ENCODE peak calls at places on chromosomes 5 and 9, in eight cellular contexts. F is astrocyte of the spinal cord; H is cardiac fibroblast; O is aorta; T is CD4-positive, alpha-beta memory T cell; X is effector memory CD4-positive, alpha-beta T cell; I is mucosa of descending colon; R is upper lobe of right lung. C is an unnamed sample.

GRCh38 chr5:141615991-141616715 is 2.6 kb downstream of the DIAPH1 start:
- DNase-seq in F (no peak), H (no peak), O (no peak), T (no peak), X (no peak), I (no peak), R (no peak), C (no peak)

GRCh38 chr9:92308893-92309292 is 15.4 kb upstream of the IARS1 start:
- DNase-seq in F (no peak), H (peak; percentile 63), O (no peak), T (no peak), X (no peak), I (no peak), R (no peak), C (no peak)

GRCh38 chr5:90982576-90982975 is 400.5 kb downstream of the ARRDC3 start:
- DNase-seq in F (no peak), H (peak; percentile 77), O (no peak), T (no peak), X (no peak), I (no peak), R (no peak), C (no peak)

GRCh38 chr5:141618030-141618803 is 583 bp downstream of the DIAPH1 start:
- DNase-seq in F (peak; percentile 32), H (peak; percentile 44), O (no peak), T (peak; percentile 62), X (peak; percentile 30), I (peak; percentile 68), R (peak; percentile 88), C (no peak)

GRCh38 chr9:21028476-21028875 is 3.0 kb downstream of the HACD4 start:
- DNase-seq in F (peak; percentile 18), H (peak; percentile 12), O (no peak), T (no peak), X (no peak), I (no peak), R (no peak), C (no peak)

GRCh38 chr5:541148-541887 is 17.1 kb upstream of the SLC9A3 start:
- DNase-seq in F (no peak), H (no peak), O (no peak), T (no peak), X (no peak), I (no peak), R (peak; percentile 58), C (no peak)

GRCh38 chr9:79220246-79220645 is 351.5 kb upstream of the TLE4 start:
- DNase-seq in F (no peak), H (peak; percentile 48), O (no peak), T (no peak), X (no peak), I (no peak), R (no peak), C (no peak)

GRCh38 chr5:120103498-120103897 is 360.6 kb upstream of the PRR16 start:
- DNase-seq in F (no peak), H (no peak), O (no peak), T (no peak), X (no peak), I (no peak), R (no peak), C (no peak)

GRCh38 chr9:89177021-89177400 is 1.6 kb downstream of the SHC3 start:
- DNase-seq in F (peak; percentile 73), H (peak; percentile 66), O (no peak), T (no peak), X (no peak), I (no peak), R (no peak), C (no peak)

GRCh38 chr9:28899926-28900325 is 1326.6 kb upstream of the C9orf72 start:
- DNase-seq in F (no peak), H (no peak), O (no peak), T (no peak), X (no peak), I (no peak), R (no peak), C (no peak)

GRCh38 chr9:131839281-131840084 is 99.6 kb upstream of the RAPGEF1 start:
- DNase-seq in F (peak; percentile 75), H (peak; percentile 77), O (no peak), T (peak; percentile 69), X (no peak), I (peak; percentile 38), R (no peak), C (peak; percentile 59)

GRCh38 chr5:77630246-77631165 is 8.0 kb downstream of the OTP start:
- DNase-seq in F (no peak), H (no peak), O (peak; percentile 82), T (peak; percentile 40), X (no peak), I (peak; percentile 53), R (peak; percentile 73), C (no peak)

GRCh38 chr5:73232266-73233041 is 59.5 kb downstream of the TMEM174 start:
- DNase-seq in F (no peak), H (no peak), O (no peak), T (no peak), X (no peak), I (no peak), R (no peak), C (no peak)

GRCh38 chr9:110047955-110048472 is 159.9 kb downstream of the C9orf152 start:
- DNase-seq in F (no peak), H (no peak), O (no peak), T (no peak), X (no peak), I (no peak), R (no peak), C (no peak)

DNA sequence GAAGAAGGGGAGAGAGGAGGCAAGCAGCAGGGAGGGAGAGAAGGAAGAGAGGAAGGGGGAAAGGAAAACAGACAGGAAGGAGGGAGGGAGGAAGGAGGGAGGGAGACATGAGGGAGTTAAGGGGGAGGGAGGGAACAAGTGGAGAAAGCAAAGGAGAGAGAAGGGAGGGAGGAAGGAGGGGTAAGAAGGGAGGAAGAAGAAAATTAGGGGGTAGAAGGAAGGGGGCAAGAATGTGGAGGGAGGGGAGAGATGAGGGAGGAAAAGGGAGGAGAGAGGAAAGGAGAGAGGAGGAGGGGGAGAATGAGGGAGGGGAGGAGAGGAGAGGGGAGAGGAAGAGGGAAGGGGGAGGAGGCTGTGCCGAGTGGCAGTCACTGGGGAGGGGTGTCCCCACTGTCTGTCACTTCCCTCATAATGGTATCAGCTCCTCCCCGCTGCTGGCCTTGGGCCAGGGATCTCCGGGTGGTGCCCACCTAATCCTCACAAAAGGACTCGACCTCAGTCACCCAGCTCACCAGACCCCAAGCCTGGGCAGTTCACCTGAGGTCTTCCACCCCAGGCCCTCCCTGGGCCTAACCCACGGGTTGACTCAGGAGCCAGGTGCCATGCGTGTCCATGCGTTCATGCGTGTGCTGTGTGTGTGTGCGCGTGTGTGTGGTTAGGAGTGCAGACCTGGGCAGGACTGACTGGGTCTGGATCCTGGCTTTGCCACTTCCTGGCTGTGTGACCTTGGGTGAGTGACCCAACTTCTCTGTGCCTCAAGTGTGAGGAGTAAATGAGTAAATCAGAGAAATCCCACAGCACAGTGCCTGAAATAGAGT is 18.1 kb downstream of the C9orf50 start:
- DNase-seq in F (no peak), H (no peak), O (no peak), T (no peak), X (no peak), I (no peak), R (no peak), C (no peak)
- H3K4me3 ChIP-seq in F (no peak overlapping the region), H (no peak overlapping the region), O (no peak overlapping the region), T (no peak overlapping the region), X (no peak overlapping the region), I (no peak overlapping the region), R (no peak overlapping the region), C (no peak overlapping the region)

GRCh38 chr9:127733609-127734008 is 1.5 kb downstream of the TOR2A start:
- DNase-seq in F (no peak), H (no peak), O (no peak), T (no peak), X (no peak), I (no peak), R (no peak), C (no peak)

GRCh38 chr9:127734747-127735529 is at the start of gene TOR2A:
- DNase-seq in F (peak; percentile 98), H (peak; percentile 98), O (peak; percentile 100), T (peak; percentile 99), X (peak; percentile 98), I (peak; percentile 97), R (peak; percentile 99), C (peak; percentile 91)

GRCh38 chr9:127738666-127739065 is 3.6 kb upstream of the TOR2A start:
- DNase-seq in F (no peak), H (no peak), O (no peak), T (no peak), X (no peak), I (no peak), R (no peak), C (no peak)

GRCh38 chr9:127734247-127734746 is 797 bp downstream of the TOR2A start:
- DNase-seq in F (no peak), H (no peak), O (no peak), T (no peak), X (no peak), I (no peak), R (peak; percentile 77), C (no peak)

GRCh38 chr9:127735530-127736176 is 559 bp upstream of the TOR2A start:
- DNase-seq in F (no peak), H (no peak), O (no peak), T (no peak), X (no peak), I (no peak), R (no peak), C (no peak)
- H3K4me3 ChIP-seq in F (no peak overlapping the region), H (no peak overlapping the region), O (no peak overlapping the region), T (no peak overlapping the region), X (no peak overlapping the region), I (no peak overlapping the region), R (no peak overlapping the region), C (no peak overlapping the region)

DNA sequence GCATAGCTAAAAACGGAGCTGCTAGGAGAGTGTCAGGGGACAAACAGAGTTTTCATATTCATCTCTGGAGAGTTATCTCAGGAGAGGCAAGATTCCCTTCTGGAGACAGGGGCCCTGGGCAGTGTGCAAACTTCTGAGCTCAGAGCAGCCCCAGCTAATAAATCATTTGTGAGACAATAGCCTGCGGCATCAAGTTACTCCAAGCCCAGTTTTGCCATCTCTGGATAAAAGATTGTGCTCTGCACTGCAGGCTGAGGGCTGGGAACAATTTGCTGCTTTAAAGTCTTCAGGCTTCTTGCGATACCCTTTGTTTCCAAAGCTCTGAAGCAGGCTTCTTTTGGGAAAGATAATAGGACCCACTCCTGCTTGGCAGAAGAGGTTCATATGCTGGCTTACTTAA is 164.3 kb upstream of the BRINP1 start:
- DNase-seq in F (no peak), H (no peak), O (no peak), T (no peak), X (no peak), I (no peak), R (no peak), C (no peak)
- H3K4me3 ChIP-seq in F (no peak overlapping the region), H (no peak overlapping the region), O (no peak overlapping the region), T (no peak overlapping the region), X (no peak overlapping the region), I (no peak overlapping the region), R (no peak overlapping the region), C (no peak overlapping the region)

DNA sequence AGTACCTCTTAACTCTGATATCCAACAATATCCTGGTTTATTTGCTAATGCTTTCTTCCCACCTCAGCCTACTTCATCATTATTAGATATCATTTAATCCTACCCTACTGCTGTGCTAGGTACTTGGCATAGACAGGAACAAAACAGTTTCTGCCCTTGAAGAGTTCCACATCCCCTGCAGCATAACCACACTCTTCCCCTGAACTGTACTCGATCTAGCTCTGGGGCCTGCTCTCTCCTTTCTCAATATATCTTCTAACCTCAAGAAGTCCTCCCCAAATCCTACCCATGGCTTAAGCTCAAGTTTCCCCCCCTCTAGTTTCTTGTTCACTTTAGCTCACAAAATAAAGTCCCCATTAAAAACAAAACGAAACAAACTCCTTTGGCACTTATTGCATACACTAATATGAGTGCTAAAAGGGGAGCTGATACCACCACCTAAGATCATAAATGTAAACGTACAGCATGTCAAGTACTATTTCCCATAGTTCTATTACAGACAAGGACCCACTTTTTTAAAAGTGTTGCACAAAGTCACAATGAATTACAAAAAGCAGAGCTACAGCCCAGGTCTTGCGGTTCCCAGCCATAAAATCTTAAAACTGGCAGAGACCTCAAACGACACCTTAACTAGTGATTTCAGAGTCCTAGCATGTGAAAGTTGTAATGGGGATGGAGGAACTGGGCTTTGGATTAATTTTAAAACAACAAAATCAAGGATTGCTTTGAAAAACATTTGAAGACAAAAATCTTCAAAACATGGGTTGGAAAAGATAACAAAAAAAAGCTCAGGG is 80.7 kb downstream of the PTPDC1 start:
- DNase-seq in F (no peak), H (no peak), O (no peak), T (no peak), X (no peak), I (no peak), R (no peak), C (no peak)
- H3K4me3 ChIP-seq in F (no peak overlapping the region), H (no peak overlapping the region), O (peak overlapping the region; percentile 15), T (peak overlapping the region; percentile 60), X (no peak overlapping the region), I (no peak overlapping the region), R (peak overlapping the region; percentile 69), C (no peak overlapping the region)

C was measured in astrocyte of the cerebellum.